ENCODE peak calls at places on chromosomes 3 and 15, in seven cellular contexts. One of them, this sample, is unnamed.
A peak's percentile ranks its signal among the peaks of the same experiment; 100 is the strongest.

GRCh38 chr15:31607656-31608055 is 281.0 kb downstream of the KLF13 start:
- DNase-seq in K562: no peak
- DNase-seq in spleen: no peak
- DNase-seq in astrocyte: no peak
- DNase-seq in ovary: no peak
- DNase-seq in left ventricle myocardium inferior: no peak
- DNase-seq in SK-N-SH: no peak
- DNase-seq in this sample: no peak

GRCh38 chr3:52172262-52172757 is 18.1 kb upstream of the POC1A start:
- DNase-seq in astrocyte: no peak
- DNase-seq in left ventricle myocardium inferior: no peak
- DNase-seq in spleen: peak; percentile 36
- DNase-seq in ovary: no peak
- DNase-seq in K562: no peak
- DNase-seq in SK-N-SH: no peak
- DNase-seq in this sample: no peak

GRCh38 chr3:126983653-126984390 is 907 bp downstream of the PLXNA1 start:
- DNase-seq in spleen: peak; percentile 89
- DNase-seq in SK-N-SH: peak; percentile 78
- DNase-seq in astrocyte: no peak
- DNase-seq in K562: peak; percentile 61
- DNase-seq in ovary: peak; percentile 72
- DNase-seq in left ventricle myocardium inferior: no peak
- DNase-seq in this sample: peak; percentile 28

GRCh38 chr3:27533718-27534578 is 49.8 kb upstream of the SLC4A7 start:
- DNase-seq in SK-N-SH: no peak
- DNase-seq in astrocyte: peak; percentile 99
- DNase-seq in ovary: no peak
- DNase-seq in spleen: no peak
- DNase-seq in K562: no peak
- DNase-seq in left ventricle myocardium inferior: peak; percentile 29
- DNase-seq in this sample: no peak

GRCh38 chr3:10547413-10547812 is 42.0 kb upstream of the ATP2B2 start:
- DNase-seq in K562: no peak
- DNase-seq in spleen: no peak
- DNase-seq in SK-N-SH: no peak
- DNase-seq in ovary: no peak
- DNase-seq in left ventricle myocardium inferior: no peak
- DNase-seq in astrocyte: no peak
- DNase-seq in this sample: peak; percentile 3

GRCh38 chr3:8848696-8849131 is 79.3 kb upstream of the OXTR start:
- DNase-seq in SK-N-SH: no peak
- DNase-seq in astrocyte: peak; percentile 72
- DNase-seq in spleen: no peak
- DNase-seq in ovary: no peak
- DNase-seq in K562: no peak
- DNase-seq in left ventricle myocardium inferior: no peak
- DNase-seq in this sample: no peak

GRCh38 chr3:31050296-31050695 is 155.8 kb upstream of the GADL1 start:
- DNase-seq in left ventricle myocardium inferior: no peak
- DNase-seq in spleen: no peak
- DNase-seq in SK-N-SH: no peak
- DNase-seq in K562: no peak
- DNase-seq in ovary: no peak
- DNase-seq in astrocyte: no peak
- DNase-seq in this sample: no peak

GRCh38 chr3:133295199-133295901 is 104.5 kb upstream of the BFSP2 start:
- DNase-seq in spleen: no peak
- DNase-seq in left ventricle myocardium inferior: no peak
- DNase-seq in ovary: no peak
- DNase-seq in K562: no peak
- DNase-seq in astrocyte: peak; percentile 85
- DNase-seq in SK-N-SH: no peak
- DNase-seq in this sample: no peak

GRCh38 chr3:177894021-177894690 is 642.1 kb upstream of the KCNMB2 start:
- DNase-seq in ovary: no peak
- DNase-seq in astrocyte: no peak
- DNase-seq in SK-N-SH: no peak
- DNase-seq in K562: no peak
- DNase-seq in spleen: no peak
- DNase-seq in left ventricle myocardium inferior: no peak
- DNase-seq in this sample: no peak

GRCh38 chr15:29805043-29805707 is 17.1 kb downstream of the TJP1 start:
- DNase-seq in K562: no peak
- DNase-seq in SK-N-SH: no peak
- DNase-seq in astrocyte: peak; percentile 72
- DNase-seq in left ventricle myocardium inferior: no peak
- DNase-seq in spleen: no peak
- DNase-seq in ovary: no peak
- DNase-seq in this sample: no peak

GRCh38 chr15:96564546-96564945 is 234.0 kb downstream of the NR2F2 start:
- DNase-seq in K562: no peak
- DNase-seq in SK-N-SH: no peak
- DNase-seq in left ventricle myocardium inferior: no peak
- DNase-seq in ovary: no peak
- DNase-seq in spleen: no peak
- DNase-seq in astrocyte: no peak
- DNase-seq in this sample: no peak

GRCh38 chr3:141366285-141367037 is 1.8 kb upstream of the ZBTB38 start:
- DNase-seq in left ventricle myocardium inferior: peak; percentile 34
- DNase-seq in K562: peak; percentile 57
- DNase-seq in spleen: no peak
- DNase-seq in astrocyte: peak; percentile 99
- DNase-seq in SK-N-SH: no peak
- DNase-seq in ovary: peak; percentile 56
- DNase-seq in this sample: no peak

GRCh38 chr15:70324001-70324974 is 226.6 kb upstream of the TLE3 start:
- DNase-seq in spleen: no peak
- DNase-seq in ovary: no peak
- DNase-seq in K562: no peak
- DNase-seq in left ventricle myocardium inferior: no peak
- DNase-seq in SK-N-SH: peak; percentile 53
- DNase-seq in astrocyte: peak; percentile 41
- DNase-seq in this sample: no peak

GRCh38 chr3:197926418-197926817 is 23.6 kb upstream of the RPL35A start:
- DNase-seq in astrocyte: no peak
- DNase-seq in SK-N-SH: no peak
- DNase-seq in spleen: no peak
- DNase-seq in K562: peak; percentile 45
- DNase-seq in left ventricle myocardium inferior: no peak
- DNase-seq in ovary: no peak
- DNase-seq in this sample: no peak

GRCh38 chr15:66883322-66883911 is 181.4 kb downstream of the SMAD6 start:
- DNase-seq in astrocyte: peak; percentile 100
- DNase-seq in ovary: peak; percentile 92
- DNase-seq in left ventricle myocardium inferior: peak; percentile 90
- DNase-seq in K562: peak; percentile 33
- DNase-seq in spleen: no peak
- DNase-seq in SK-N-SH: no peak
- DNase-seq in this sample: no peak

GRCh38 chr15:90483012-90483307 is 46.8 kb upstream of the CRTC3 start:
- DNase-seq in astrocyte: no peak
- DNase-seq in K562: no peak
- DNase-seq in ovary: no peak
- DNase-seq in left ventricle myocardium inferior: no peak
- DNase-seq in SK-N-SH: no peak
- DNase-seq in spleen: no peak
- DNase-seq in this sample: no peak

GRCh38 chr3:157354254-157354653 is 82.4 kb upstream of the PTX3 start:
- DNase-seq in spleen: no peak
- DNase-seq in SK-N-SH: no peak
- DNase-seq in left ventricle myocardium inferior: no peak
- DNase-seq in ovary: no peak
- DNase-seq in K562: no peak
- DNase-seq in astrocyte: no peak
- DNase-seq in this sample: no peak

GRCh38 chr3:173750095-173750494 is 352.6 kb downstream of the NLGN1 start:
- DNase-seq in left ventricle myocardium inferior: no peak
- DNase-seq in astrocyte: peak; percentile 73
- DNase-seq in SK-N-SH: no peak
- DNase-seq in K562: no peak
- DNase-seq in spleen: no peak
- DNase-seq in ovary: no peak
- DNase-seq in this sample: no peak

GRCh38 chr15:95662638-95663037 is 667.9 kb upstream of the NR2F2 start:
- DNase-seq in ovary: no peak
- DNase-seq in astrocyte: no peak
- DNase-seq in SK-N-SH: no peak
- DNase-seq in K562: no peak
- DNase-seq in spleen: no peak
- DNase-seq in left ventricle myocardium inferior: no peak
- DNase-seq in this sample: no peak

GRCh38 chr3:161957467-161957866 is 460.9 kb downstream of the OTOL1 start:
- DNase-seq in K562: no peak
- DNase-seq in left ventricle myocardium inferior: no peak
- DNase-seq in spleen: no peak
- DNase-seq in ovary: no peak
- DNase-seq in SK-N-SH: no peak
- DNase-seq in astrocyte: no peak
- DNase-seq in this sample: no peak

GRCh38 chr15:89776274-89777072 is at the start of gene MESP2:
- DNase-seq in SK-N-SH: peak; percentile 94
- DNase-seq in astrocyte: peak; percentile 47
- DNase-seq in spleen: peak; percentile 94
- DNase-seq in left ventricle myocardium inferior: peak; percentile 86
- DNase-seq in ovary: peak; percentile 92
- DNase-seq in K562: peak; percentile 91
- DNase-seq in this sample: peak; percentile 48

GRCh38 chr3:179189764-179190163 is 41.6 kb downstream of the PIK3CA start:
- DNase-seq in spleen: no peak
- DNase-seq in ovary: no peak
- DNase-seq in left ventricle myocardium inferior: no peak
- DNase-seq in SK-N-SH: no peak
- DNase-seq in astrocyte: peak; percentile 41
- DNase-seq in K562: no peak
- DNase-seq in this sample: no peak

GRCh38 chr3:179182892-179183291 is 34.7 kb downstream of the PIK3CA start:
- DNase-seq in spleen: no peak
- DNase-seq in astrocyte: no peak
- DNase-seq in left ventricle myocardium inferior: no peak
- DNase-seq in K562: no peak
- DNase-seq in ovary: no peak
- DNase-seq in SK-N-SH: no peak
- DNase-seq in this sample: no peak

GRCh38 chr3:179181993-179182551 is 33.9 kb downstream of the PIK3CA start:
- DNase-seq in SK-N-SH: no peak
- DNase-seq in astrocyte: peak; percentile 34
- DNase-seq in ovary: no peak
- DNase-seq in K562: no peak
- DNase-seq in spleen: no peak
- DNase-seq in left ventricle myocardium inferior: no peak
- DNase-seq in this sample: no peak

GRCh38 chr3:179181021-179181472 is 32.9 kb downstream of the PIK3CA start:
- DNase-seq in spleen: no peak
- DNase-seq in astrocyte: peak; percentile 54
- DNase-seq in K562: no peak
- DNase-seq in left ventricle myocardium inferior: no peak
- DNase-seq in SK-N-SH: no peak
- DNase-seq in ovary: no peak
- DNase-seq in this sample: no peak

GRCh38 chr3:179186426-179186825 is 38.3 kb downstream of the PIK3CA start:
- DNase-seq in SK-N-SH: no peak
- DNase-seq in left ventricle myocardium inferior: no peak
- DNase-seq in spleen: no peak
- DNase-seq in astrocyte: peak; percentile 38
- DNase-seq in ovary: no peak
- DNase-seq in K562: no peak
- DNase-seq in this sample: no peak
- H3K27ac ChIP-seq in SK-N-SH: no peak overlapping the region
- H3K27ac ChIP-seq in left ventricle myocardium inferior: no peak overlapping the region
- H3K27ac ChIP-seq in spleen: no peak overlapping the region
- H3K27ac ChIP-seq in astrocyte: no peak overlapping the region
- H3K27ac ChIP-seq in ovary: no peak overlapping the region
- H3K27ac ChIP-seq in K562: no peak overlapping the region
- H3K27ac ChIP-seq in this sample: no peak overlapping the region

GRCh38 chr3:37910666-37911400 is 49.2 kb downstream of the CTDSPL start:
- DNase-seq in left ventricle myocardium inferior: no peak
- DNase-seq in SK-N-SH: no peak
- DNase-seq in spleen: no peak
- DNase-seq in astrocyte: no peak
- DNase-seq in ovary: no peak
- DNase-seq in K562: no peak
- DNase-seq in this sample: no peak
- H3K27ac ChIP-seq in left ventricle myocardium inferior: peak overlapping the region; percentile 18
- H3K27ac ChIP-seq in SK-N-SH: no peak overlapping the region
- H3K27ac ChIP-seq in spleen: peak overlapping the region; percentile 33
- H3K27ac ChIP-seq in astrocyte: no peak overlapping the region
- H3K27ac ChIP-seq in ovary: no peak overlapping the region
- H3K27ac ChIP-seq in K562: no peak overlapping the region
- H3K27ac ChIP-seq in this sample: no peak overlapping the region

DNA sequence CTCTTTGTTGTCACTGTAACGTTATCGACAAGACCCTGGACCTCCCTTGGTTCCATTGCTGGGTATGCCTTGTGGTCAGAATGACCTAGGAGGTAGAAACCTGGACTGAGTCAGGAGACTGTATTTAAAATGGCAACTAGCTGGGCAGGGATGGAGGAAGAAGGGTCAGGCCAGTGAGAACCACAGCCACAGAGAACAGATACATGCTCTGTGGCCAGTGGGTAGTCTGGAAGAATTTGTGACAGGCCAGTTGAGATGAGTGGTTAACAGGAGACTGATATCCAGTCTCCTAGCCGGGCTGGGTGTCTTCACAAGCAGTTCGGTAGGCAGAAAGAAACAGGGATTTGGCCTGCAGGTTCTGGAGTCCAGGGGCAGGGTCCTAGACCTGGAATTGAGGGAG is 58.9 kb downstream of the SNRK start:
- DNase-seq in left ventricle myocardium inferior: no peak
- DNase-seq in spleen: no peak
- DNase-seq in K562: no peak
- DNase-seq in astrocyte: no peak
- DNase-seq in ovary: no peak
- DNase-seq in SK-N-SH: no peak
- DNase-seq in this sample: no peak
- H3K27ac ChIP-seq in left ventricle myocardium inferior: peak overlapping the region; percentile 13
- H3K27ac ChIP-seq in spleen: peak overlapping the region; percentile 73
- H3K27ac ChIP-seq in K562: no peak overlapping the region
- H3K27ac ChIP-seq in astrocyte: no peak overlapping the region
- H3K27ac ChIP-seq in ovary: peak overlapping the region; percentile 60
- H3K27ac ChIP-seq in SK-N-SH: no peak overlapping the region
- H3K27ac ChIP-seq in this sample: peak overlapping the region; percentile 40

GRCh38 chr3:64859625-64860590 is 172.1 kb upstream of the ADAMTS9 start:
- DNase-seq in left ventricle myocardium inferior: no peak
- DNase-seq in K562: no peak
- DNase-seq in SK-N-SH: no peak
- DNase-seq in astrocyte: peak; percentile 78
- DNase-seq in spleen: no peak
- DNase-seq in ovary: no peak
- DNase-seq in this sample: no peak

GRCh38 chr3:64865872-64866588 is 178.2 kb upstream of the ADAMTS9 start:
- DNase-seq in ovary: no peak
- DNase-seq in spleen: no peak
- DNase-seq in astrocyte: no peak
- DNase-seq in K562: no peak
- DNase-seq in left ventricle myocardium inferior: no peak
- DNase-seq in SK-N-SH: no peak
- DNase-seq in this sample: no peak

GRCh38 chr3:64867204-64867603 is 179.4 kb upstream of the ADAMTS9 start:
- DNase-seq in left ventricle myocardium inferior: no peak
- DNase-seq in astrocyte: no peak
- DNase-seq in SK-N-SH: no peak
- DNase-seq in ovary: no peak
- DNase-seq in spleen: no peak
- DNase-seq in K562: no peak
- DNase-seq in this sample: no peak

GRCh38 chr3:64861684-64862083 is 173.9 kb upstream of the ADAMTS9 start:
- DNase-seq in ovary: no peak
- DNase-seq in left ventricle myocardium inferior: no peak
- DNase-seq in spleen: no peak
- DNase-seq in SK-N-SH: no peak
- DNase-seq in astrocyte: no peak
- DNase-seq in K562: no peak
- DNase-seq in this sample: no peak

GRCh38 chr3:64863811-64864210 is 176.0 kb upstream of the ADAMTS9 start:
- DNase-seq in ovary: no peak
- DNase-seq in K562: no peak
- DNase-seq in left ventricle myocardium inferior: no peak
- DNase-seq in astrocyte: no peak
- DNase-seq in spleen: no peak
- DNase-seq in SK-N-SH: no peak
- DNase-seq in this sample: no peak
- H3K27ac ChIP-seq in ovary: no peak overlapping the region
- H3K27ac ChIP-seq in K562: no peak overlapping the region
- H3K27ac ChIP-seq in left ventricle myocardium inferior: no peak overlapping the region
- H3K27ac ChIP-seq in astrocyte: no peak overlapping the region
- H3K27ac ChIP-seq in spleen: no peak overlapping the region
- H3K27ac ChIP-seq in SK-N-SH: no peak overlapping the region
- H3K27ac ChIP-seq in this sample: no peak overlapping the region

This sample was measured in naive thymus-derived CD4-positive, alpha-beta T cell.